ENCODE peak calls at places on chromosomes 5 and 9, in five cellular contexts. C is RWPE1; K is stimulated activated CD8-positive, alpha-beta memory T cell treated with anti-CD3 and anti-CD28 coated beads, Interleukin-7, amount 100 ng/mL, for 24 hours; J is ELR; E is psoas muscle. F is an unnamed sample.

GRCh38 chr5:6686916-6687409 is 26.3 kb upstream of the TENT4A start:
- DNase-seq in E (no peak), J (peak; percentile 56), K (no peak), C (peak; percentile 45), F (peak; percentile 52)

GRCh38 chr5:62606878-62607277 is 28.3 kb downstream of the LRRC70 start:
- DNase-seq in C (no peak), J (no peak), E (no peak), K (no peak), F (no peak)

GRCh38 chr9:35993976-35994720 is 36.2 kb upstream of the OR2S2 start:
- DNase-seq in K (no peak), E (no peak), C (no peak), J (no peak), F (no peak)

GRCh38 chr9:112011051-112011620 is 114.5 kb downstream of the UGCG start:
- DNase-seq in J (no peak), C (no peak), K (no peak), E (no peak), F (no peak)

GRCh38 chr5:120532835-120533234 is 68.7 kb downstream of the PRR16 start:
- DNase-seq in C (no peak), K (no peak), E (no peak), J (peak; percentile 39), F (no peak)

GRCh38 chr5:53023969-53024368 is 34.8 kb downstream of the ITGA2 start:
- DNase-seq in C (peak; percentile 53), K (no peak), J (peak; percentile 93), E (no peak), F (peak; percentile 66)

GRCh38 chr9:7507539-7508251 is 291.9 kb downstream of the DMAC1 start:
- DNase-seq in J (no peak), C (no peak), E (no peak), K (no peak), F (no peak)

GRCh38 chr9:81028504-81028903 is 660.8 kb downstream of the TLE1 start:
- DNase-seq in E (no peak), K (no peak), J (peak; percentile 98), C (peak; percentile 98), F (peak; percentile 91)

GRCh38 chr5:149367249-149367971 is 9.6 kb downstream of the PCYOX1L start:
- DNase-seq in K (peak; percentile 22), J (peak; percentile 85), E (no peak), C (peak; percentile 85), F (peak; percentile 23)

GRCh38 chr5:113087994-113088519 is 111.5 kb downstream of the DCP2 start:
- DNase-seq in C (no peak), E (no peak), J (no peak), K (no peak), F (no peak)

GRCh38 chr9:114790521-114790920 is 15.3 kb downstream of the TNFSF15 start:
- DNase-seq in E (no peak), J (no peak), K (no peak), C (no peak), F (no peak)

GRCh38 chr5:106454651-106455415 is 1215.9 kb downstream of the EFNA5 start:
- DNase-seq in J (peak; percentile 51), E (no peak), K (no peak), C (peak; percentile 73), F (peak; percentile 96)

GRCh38 chr5:66323142-66323890 is 179.2 kb downstream of the SREK1 start:
- DNase-seq in C (no peak), K (no peak), E (no peak), J (no peak), F (no peak)

GRCh38 chr5:27592231-27592630 is 553.8 kb upstream of the CDH9 start:
- DNase-seq in K (no peak), C (peak; percentile 2), E (no peak), J (peak; percentile 40), F (peak; percentile 18)